ENCODE peak calls at places on chromosomes 1 and 21, in seven cellular contexts. U, C, R, I, B, J and D are unnamed samples.

GRCh38 chr1:2864203-2864905 is 62.9 kb upstream of the TTC34 start:
- DNase-seq in U (no peak), C (no peak), R (no peak), I (no peak), B (no peak), J (no peak), D (no peak)

GRCh38 chr1:199691540-199691939 is 336.0 kb upstream of the NR5A2 start:
- DNase-seq in U (no peak), C (peak), R (no peak), I (no peak), B (peak), J (peak), D (peak)

GRCh38 chr1:30450818-30451233 is 272.6 kb downstream of the MATN1 start:
- DNase-seq in U (no peak), C (no peak), R (no peak), I (no peak), B (no peak), J (no peak), D (no peak)

GRCh38 chr1:207868252-207868768 is 42.6 kb downstream of the CD34 start:
- DNase-seq in U (no peak), C (peak), R (peak), I (no peak), B (peak), J (peak), D (peak)

GRCh38 chr1:45543599-45544417 is 6.8 kb upstream of the AKR1A1 start:
- DNase-seq in U (no peak), C (no peak), R (no peak), I (peak), B (peak), J (no peak), D (no peak)

GRCh38 chr1:43796111-43796581 is 88.8 kb downstream of the ST3GAL3 start:
- DNase-seq in U (no peak), C (no peak), R (no peak), I (no peak), B (no peak), J (peak), D (no peak)

GRCh38 chr21:40631201-40631600 is 215.8 kb downstream of the DSCAM start:
- DNase-seq in U (no peak), C (no peak), R (no peak), I (no peak), B (no peak), J (no peak), D (no peak)

GRCh38 chr21:28674807-28675206 is 317.9 kb downstream of the LTN1 start:
- DNase-seq in U (no peak), C (no peak), R (no peak), I (no peak), B (no peak), J (no peak), D (no peak)

GRCh38 chr1:67204298-67204697 is 38.0 kb downstream of the IL23R start:
- DNase-seq in U (no peak), C (no peak), R (no peak), I (no peak), B (no peak), J (no peak), D (no peak)

GRCh38 chr1:213985181-213986019 is 2.4 kb upstream of the PROX1 start:
- DNase-seq in U (no peak), C (peak), R (no peak), I (peak), B (peak), J (no peak), D (no peak)

GRCh38 chr1:24364975-24365678 is 46.0 kb downstream of the GRHL3 start:
- DNase-seq in U (peak), C (no peak), R (no peak), I (no peak), B (no peak), J (peak), D (peak)

GRCh38 chr1:79325126-79325525 is 318.6 kb upstream of the ADGRL4 start:
- DNase-seq in U (no peak), C (no peak), R (no peak), I (no peak), B (no peak), J (no peak), D (no peak)

GRCh38 chr1:204115128-204115527 is 36.7 kb downstream of the ETNK2 start:
- DNase-seq in U (no peak), C (no peak), R (no peak), I (no peak), B (no peak), J (no peak), D (no peak)

GRCh38 chr21:31732891-31733520 is 1.1 kb upstream of the SCAF4 start:
- DNase-seq in U (no peak), C (peak), R (no peak), I (no peak), B (peak), J (no peak), D (peak)

GRCh38 chr1:37151789-37152188 is 117.5 kb upstream of the GRIK3 start:
- DNase-seq in U (no peak), C (no peak), R (no peak), I (no peak), B (no peak), J (no peak), D (no peak)

GRCh38 chr1:214683596-214683995 is 80.6 kb downstream of the CENPF start:
- DNase-seq in U (no peak), C (no peak), R (no peak), I (no peak), B (no peak), J (no peak), D (no peak)

GRCh38 chr1:198529414-198529813 is 11.1 kb downstream of the ATP6V1G3 start:
- DNase-seq in U (no peak), C (no peak), R (no peak), I (no peak), B (peak), J (peak), D (no peak)

GRCh38 chr1:39755965-39756659 is 15.0 kb downstream of the OXCT2 start:
- DNase-seq in U (no peak), C (no peak), R (no peak), I (no peak), B (no peak), J (no peak), D (no peak)

GRCh38 chr1:159012495-159012894 is 2.8 kb downstream of the IFI16 start:
- DNase-seq in U (no peak), C (peak), R (no peak), I (no peak), B (no peak), J (no peak), D (no peak)

GRCh38 chr21:32560896-32561295 is 24.4 kb downstream of the TCP10L start:
- DNase-seq in U (no peak), C (no peak), R (no peak), I (no peak), B (no peak), J (no peak), D (no peak)

GRCh38 chr1:11780380-11781147 is 18.6 kb downstream of the C1orf167 start:
- DNase-seq in U (no peak), C (peak), R (no peak), I (no peak), B (no peak), J (no peak), D (no peak)

GRCh38 chr1:221415626-221416025 is 326.3 kb downstream of the DUSP10 start:
- DNase-seq in U (no peak), C (no peak), R (no peak), I (no peak), B (no peak), J (no peak), D (no peak)

GRCh38 chr1:50983403-50983802 is 13.4 kb downstream of the CDKN2C start:
- DNase-seq in U (no peak), C (no peak), R (no peak), I (no peak), B (no peak), J (no peak), D (no peak)

GRCh38 chr21:21034046-21034445 is 35.8 kb downstream of the NCAM2 start:
- DNase-seq in U (no peak), C (no peak), R (no peak), I (no peak), B (no peak), J (no peak), D (no peak)

GRCh38 chr1:28756846-28757245 is 20.1 kb downstream of the YTHDF2 start:
- DNase-seq in U (no peak), C (peak), R (no peak), I (no peak), B (no peak), J (no peak), D (no peak)

GRCh38 chr1:156379420-156380165 is 10.6 kb downstream of the RHBG start:
- DNase-seq in U (no peak), C (peak), R (no peak), I (no peak), B (peak), J (no peak), D (no peak)

GRCh38 chr1:109020693-109021092 is 21.2 kb downstream of the WDR47 start:
- DNase-seq in U (no peak), C (no peak), R (no peak), I (no peak), B (no peak), J (no peak), D (no peak)

GRCh38 chr1:16459503-16459902 is 19.0 kb downstream of the NECAP2 start:
- DNase-seq in U (no peak), C (no peak), R (no peak), I (no peak), B (no peak), J (no peak), D (no peak)
- H3K27ac ChIP-seq in U (no peak), C (no peak), R (no peak), I (peak), B (no peak), J (no peak), D (peak)

GRCh38 chr21:35191128-35191527 is 142.0 kb upstream of the RUNX1 start:
- DNase-seq in U (no peak), C (no peak), R (no peak), I (no peak), B (no peak), J (no peak), D (no peak)
- H3K27ac ChIP-seq in U (no peak), C (no peak), R (no peak), I (no peak), B (no peak), J (no peak), D (no peak)

GRCh38 chr1:918353-918752 is 5.4 kb upstream of the SAMD11 start:
- DNase-seq in U (no peak), C (no peak), R (no peak), I (no peak), B (no peak), J (no peak), D (no peak)
- H3K27ac ChIP-seq in U (no peak), C (no peak), R (no peak), I (no peak), B (no peak), J (no peak), D (no peak)

GRCh38 chr1:32362474-32363313 is at the start of the genes FAM229A and TSSK3:
- DNase-seq in U (no peak), C (no peak), R (no peak), I (no peak), B (no peak), J (no peak), D (no peak)
- H3K27ac ChIP-seq in U (no peak), C (no peak), R (peak), I (peak), B (peak), J (no peak), D (peak)

DNA sequence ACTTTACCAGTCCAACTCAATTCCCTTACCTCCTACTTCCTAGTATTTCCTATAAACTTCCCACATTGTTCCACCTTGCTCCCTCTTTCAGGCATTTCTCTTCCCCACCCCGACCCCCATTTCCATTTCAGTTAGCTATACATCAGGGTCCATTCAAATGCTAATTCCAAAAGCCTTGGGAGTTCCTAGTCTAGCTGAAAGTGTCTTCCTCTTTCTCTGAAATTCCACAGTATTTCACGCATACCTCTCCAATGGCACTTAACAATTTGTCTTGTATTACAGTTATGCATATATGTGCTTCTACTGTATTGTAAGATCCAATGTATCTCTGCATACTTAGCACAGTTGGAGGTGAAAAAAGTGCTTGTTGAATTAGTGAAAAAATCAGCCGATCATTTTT is 94.9 kb downstream of the ZNF644 start:
- DNase-seq in U (no peak), C (peak), R (no peak), I (no peak), B (no peak), J (no peak), D (no peak)
- H3K27ac ChIP-seq in U (peak), C (peak), R (no peak), I (no peak), B (no peak), J (peak), D (no peak)